ENCODE peak calls at places on chromosomes 16 and 17, in eight cellular contexts. One of them, this sample, is unnamed.

GRCh38 chr17:12510535-12510934 is 155.2 kb upstream of the MYOCD start:
- DNase-seq in prostate gland: no peak
- DNase-seq in spleen: no peak
- DNase-seq in transverse colon: no peak
- DNase-seq in GM12878: no peak
- DNase-seq in K562: no peak
- DNase-seq in HCT116: no peak
- DNase-seq in esophagus muscularis mucosa: no peak
- DNase-seq in this sample: no peak

GRCh38 chr17:50540485-50541401 is 6.2 kb upstream of the SPATA20 start:
- DNase-seq in prostate gland: no peak
- DNase-seq in HCT116: no peak
- DNase-seq in K562: no peak
- DNase-seq in esophagus muscularis mucosa: no peak
- DNase-seq in GM12878: no peak
- DNase-seq in spleen: no peak
- DNase-seq in transverse colon: no peak
- DNase-seq in this sample: no peak

GRCh38 chr17:4544656-4545216 is 10.4 kb downstream of the MYBBP1A start:
- DNase-seq in GM12878: no peak
- DNase-seq in transverse colon: no peak
- DNase-seq in K562: peak
- DNase-seq in HCT116: no peak
- DNase-seq in prostate gland: no peak
- DNase-seq in esophagus muscularis mucosa: no peak
- DNase-seq in spleen: no peak
- DNase-seq in this sample: no peak

GRCh38 chr16:11597268-11597690 is 10.6 kb upstream of the LITAF start:
- DNase-seq in GM12878: no peak
- DNase-seq in HCT116: no peak
- DNase-seq in prostate gland: no peak
- DNase-seq in esophagus muscularis mucosa: no peak
- DNase-seq in K562: no peak
- DNase-seq in transverse colon: no peak
- DNase-seq in spleen: peak
- DNase-seq in this sample: no peak

GRCh38 chr16:88132836-88133506 is 181.7 kb downstream of the BANP start:
- DNase-seq in spleen: no peak
- DNase-seq in K562: peak
- DNase-seq in transverse colon: no peak
- DNase-seq in esophagus muscularis mucosa: no peak
- DNase-seq in prostate gland: no peak
- DNase-seq in HCT116: no peak
- DNase-seq in GM12878: no peak
- DNase-seq in this sample: no peak

GRCh38 chr17:77948690-77949114 is 9.8 kb upstream of the TNRC6C start:
- DNase-seq in GM12878: no peak
- DNase-seq in prostate gland: no peak
- DNase-seq in spleen: no peak
- DNase-seq in K562: no peak
- DNase-seq in esophagus muscularis mucosa: no peak
- DNase-seq in transverse colon: no peak
- DNase-seq in HCT116: peak
- DNase-seq in this sample: no peak

GRCh38 chr16:84086996-84087395 is 29.7 kb downstream of the MBTPS1 start:
- DNase-seq in HCT116: no peak
- DNase-seq in transverse colon: no peak
- DNase-seq in K562: no peak
- DNase-seq in esophagus muscularis mucosa: no peak
- DNase-seq in GM12878: no peak
- DNase-seq in spleen: no peak
- DNase-seq in prostate gland: no peak
- DNase-seq in this sample: no peak

GRCh38 chr17:76866774-76867577 is 1.2 kb upstream of the MGAT5B start:
- DNase-seq in spleen: no peak
- DNase-seq in K562: no peak
- DNase-seq in GM12878: no peak
- DNase-seq in HCT116: no peak
- DNase-seq in esophagus muscularis mucosa: no peak
- DNase-seq in transverse colon: no peak
- DNase-seq in prostate gland: no peak
- DNase-seq in this sample: no peak

GRCh38 chr16:70380205-70380918 is 33.7 kb downstream of the DDX19A start:
- DNase-seq in GM12878: no peak
- DNase-seq in HCT116: no peak
- DNase-seq in prostate gland: peak
- DNase-seq in K562: no peak
- DNase-seq in transverse colon: peak
- DNase-seq in esophagus muscularis mucosa: no peak
- DNase-seq in spleen: peak
- DNase-seq in this sample: peak

DNA sequence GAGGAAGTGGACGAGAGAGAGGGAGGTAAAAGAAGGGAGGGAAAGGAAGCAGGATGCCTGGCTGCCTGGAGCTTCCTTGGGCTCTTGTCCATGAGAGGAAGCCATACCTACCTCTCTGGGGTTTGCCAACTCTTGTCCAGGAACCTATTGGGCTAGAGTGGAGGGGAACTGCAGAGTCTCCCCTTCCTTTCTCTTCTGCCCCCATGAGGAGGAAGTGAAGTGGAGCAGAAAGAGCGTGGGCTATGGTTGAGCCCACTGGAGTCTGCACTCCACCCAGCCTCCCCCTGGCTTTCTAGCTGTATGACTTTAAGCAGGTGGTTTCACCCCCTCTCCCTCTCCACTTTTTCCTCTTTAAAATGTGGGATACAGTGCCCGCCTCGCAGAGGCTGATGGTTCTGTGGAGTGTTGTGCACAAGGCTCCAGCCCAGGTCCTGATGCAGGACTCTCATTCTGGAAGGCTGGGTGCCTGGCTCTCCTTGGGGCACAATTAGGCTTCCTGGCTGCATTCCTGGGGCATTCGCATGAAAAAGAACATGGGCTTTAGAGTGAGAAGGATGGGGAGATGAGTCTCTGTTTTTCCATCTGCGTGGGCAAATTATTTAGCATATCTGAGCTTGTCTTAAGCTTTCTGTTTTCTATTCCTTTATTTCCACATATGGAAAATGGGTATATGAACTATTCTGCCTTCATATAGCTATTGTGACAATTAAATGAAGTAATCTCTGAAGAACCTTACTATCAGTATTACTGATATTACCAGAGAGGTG is 40.7 kb downstream of the HLF start:
- DNase-seq in GM12878: no peak
- DNase-seq in HCT116: no peak
- DNase-seq in transverse colon: no peak
- DNase-seq in prostate gland: no peak
- DNase-seq in esophagus muscularis mucosa: no peak
- DNase-seq in spleen: no peak
- DNase-seq in K562: no peak
- DNase-seq in this sample: no peak
- TF ChIP-seq POLR2AphosphoS5 in GM12878: no peak
- TF ChIP-seq POLR2AphosphoS5 in HCT116: no peak
- TF ChIP-seq POLR2AphosphoS5 in transverse colon: no peak
- TF ChIP-seq POLR2AphosphoS5 in prostate gland: no peak
- TF ChIP-seq POLR2AphosphoS5 in esophagus muscularis mucosa: no peak
- TF ChIP-seq POLR2AphosphoS5 in spleen: no peak
- TF ChIP-seq POLR2AphosphoS5 in K562: no peak
- TF ChIP-seq POLR2AphosphoS5 in this sample: no peak

DNA sequence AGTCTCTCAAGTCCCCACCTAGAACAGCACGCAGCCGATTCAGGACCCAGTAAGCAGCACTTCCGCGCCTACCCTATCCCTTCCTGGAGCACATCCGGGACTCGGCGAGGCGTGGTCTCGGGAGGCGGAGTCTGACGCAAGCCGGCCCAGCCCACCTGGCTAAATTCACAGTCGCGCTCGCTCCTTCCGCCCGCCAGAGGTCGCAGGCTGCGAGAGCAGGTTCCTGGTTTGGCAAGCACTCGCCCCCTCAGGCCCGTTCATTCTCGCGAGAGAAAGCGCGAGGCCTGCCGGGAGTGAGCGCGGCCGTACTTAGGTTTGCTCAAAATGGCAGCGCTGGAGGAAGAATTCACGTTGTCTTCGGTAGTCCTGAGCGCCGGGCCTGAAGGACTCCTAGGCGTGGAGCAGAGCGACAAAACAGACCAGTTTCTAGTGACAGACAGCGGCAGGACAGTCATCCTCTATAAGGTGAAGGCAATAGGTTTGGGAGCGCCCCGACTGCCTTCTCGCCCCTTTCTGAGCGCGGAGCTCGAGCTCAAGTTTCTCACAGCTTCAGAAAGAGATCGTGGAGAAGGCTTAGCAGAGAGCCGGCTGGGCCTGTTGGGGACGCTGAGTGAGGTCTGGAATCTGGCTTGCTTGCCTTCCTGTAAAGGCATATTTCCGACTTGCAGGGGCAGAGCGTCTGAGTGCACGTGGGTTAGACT is at the start of gene NOL11:
- DNase-seq in K562: peak
- DNase-seq in HCT116: peak
- DNase-seq in prostate gland: peak
- DNase-seq in transverse colon: peak
- DNase-seq in spleen: peak
- DNase-seq in GM12878: peak
- DNase-seq in esophagus muscularis mucosa: peak
- DNase-seq in this sample: peak
- TF ChIP-seq POLR2A in K562: peak
- TF ChIP-seq POLR2A in HCT116: peak
- TF ChIP-seq POLR2A in prostate gland: peak
- TF ChIP-seq POLR2A in transverse colon: peak
- TF ChIP-seq POLR2A in spleen: no peak
- TF ChIP-seq POLR2A in GM12878: peak
- TF ChIP-seq POLR2A in esophagus muscularis mucosa: no peak
- TF ChIP-seq POLR2A in this sample: no peak

GRCh38 chr16:2074071-2074470 is 26.3 kb downstream of the TSC2 start:
- DNase-seq in esophagus muscularis mucosa: no peak
- DNase-seq in GM12878: no peak
- DNase-seq in prostate gland: no peak
- DNase-seq in HCT116: no peak
- DNase-seq in spleen: no peak
- DNase-seq in K562: no peak
- DNase-seq in transverse colon: no peak
- DNase-seq in this sample: no peak

GRCh38 chr16:2075631-2076030 is 27.8 kb downstream of the TSC2 start:
- DNase-seq in transverse colon: no peak
- DNase-seq in esophagus muscularis mucosa: no peak
- DNase-seq in prostate gland: no peak
- DNase-seq in GM12878: no peak
- DNase-seq in K562: no peak
- DNase-seq in HCT116: no peak
- DNase-seq in spleen: no peak
- DNase-seq in this sample: no peak

GRCh38 chr16:2070576-2071453 is 23.0 kb downstream of the TSC2 start:
- DNase-seq in K562: no peak
- DNase-seq in GM12878: no peak
- DNase-seq in esophagus muscularis mucosa: no peak
- DNase-seq in prostate gland: no peak
- DNase-seq in spleen: no peak
- DNase-seq in transverse colon: no peak
- DNase-seq in HCT116: no peak
- DNase-seq in this sample: no peak

GRCh38 chr16:2071454-2072263 is 23.9 kb downstream of the TSC2 start:
- DNase-seq in K562: no peak
- DNase-seq in esophagus muscularis mucosa: no peak
- DNase-seq in transverse colon: no peak
- DNase-seq in GM12878: no peak
- DNase-seq in spleen: no peak
- DNase-seq in prostate gland: no peak
- DNase-seq in HCT116: no peak
- DNase-seq in this sample: no peak

GRCh38 chr16:2072926-2073325 is 25.1 kb downstream of the TSC2 start:
- DNase-seq in K562: no peak
- DNase-seq in spleen: no peak
- DNase-seq in esophagus muscularis mucosa: no peak
- DNase-seq in GM12878: no peak
- DNase-seq in transverse colon: no peak
- DNase-seq in prostate gland: no peak
- DNase-seq in HCT116: no peak
- DNase-seq in this sample: no peak
- TF ChIP-seq POLR2AphosphoS5 in K562: no peak
- TF ChIP-seq POLR2AphosphoS5 in spleen: no peak
- TF ChIP-seq POLR2AphosphoS5 in esophagus muscularis mucosa: no peak
- TF ChIP-seq POLR2AphosphoS5 in GM12878: no peak
- TF ChIP-seq POLR2AphosphoS5 in transverse colon: no peak
- TF ChIP-seq POLR2AphosphoS5 in prostate gland: no peak
- TF ChIP-seq POLR2AphosphoS5 in HCT116: no peak
- TF ChIP-seq POLR2AphosphoS5 in this sample: no peak

GRCh38 chr17:45289316-45290268 is 27.2 kb downstream of the MAP3K14 start:
- DNase-seq in spleen: no peak
- DNase-seq in K562: no peak
- DNase-seq in GM12878: no peak
- DNase-seq in transverse colon: no peak
- DNase-seq in esophagus muscularis mucosa: no peak
- DNase-seq in HCT116: no peak
- DNase-seq in prostate gland: no peak
- DNase-seq in this sample: peak

GRCh38 chr17:45290269-45290765 is 26.5 kb downstream of the MAP3K14 start:
- DNase-seq in transverse colon: no peak
- DNase-seq in spleen: no peak
- DNase-seq in K562: no peak
- DNase-seq in HCT116: no peak
- DNase-seq in prostate gland: no peak
- DNase-seq in esophagus muscularis mucosa: no peak
- DNase-seq in GM12878: no peak
- DNase-seq in this sample: no peak

GRCh38 chr17:45286286-45286685 is 24.4 kb upstream of the SPATA32 start:
- DNase-seq in prostate gland: no peak
- DNase-seq in GM12878: no peak
- DNase-seq in transverse colon: no peak
- DNase-seq in HCT116: no peak
- DNase-seq in esophagus muscularis mucosa: no peak
- DNase-seq in spleen: no peak
- DNase-seq in K562: no peak
- DNase-seq in this sample: no peak

GRCh38 chr17:45288825-45289224 is 26.9 kb upstream of the SPATA32 start:
- DNase-seq in GM12878: no peak
- DNase-seq in K562: no peak
- DNase-seq in spleen: no peak
- DNase-seq in esophagus muscularis mucosa: no peak
- DNase-seq in HCT116: no peak
- DNase-seq in prostate gland: peak
- DNase-seq in transverse colon: no peak
- DNase-seq in this sample: peak

DNA sequence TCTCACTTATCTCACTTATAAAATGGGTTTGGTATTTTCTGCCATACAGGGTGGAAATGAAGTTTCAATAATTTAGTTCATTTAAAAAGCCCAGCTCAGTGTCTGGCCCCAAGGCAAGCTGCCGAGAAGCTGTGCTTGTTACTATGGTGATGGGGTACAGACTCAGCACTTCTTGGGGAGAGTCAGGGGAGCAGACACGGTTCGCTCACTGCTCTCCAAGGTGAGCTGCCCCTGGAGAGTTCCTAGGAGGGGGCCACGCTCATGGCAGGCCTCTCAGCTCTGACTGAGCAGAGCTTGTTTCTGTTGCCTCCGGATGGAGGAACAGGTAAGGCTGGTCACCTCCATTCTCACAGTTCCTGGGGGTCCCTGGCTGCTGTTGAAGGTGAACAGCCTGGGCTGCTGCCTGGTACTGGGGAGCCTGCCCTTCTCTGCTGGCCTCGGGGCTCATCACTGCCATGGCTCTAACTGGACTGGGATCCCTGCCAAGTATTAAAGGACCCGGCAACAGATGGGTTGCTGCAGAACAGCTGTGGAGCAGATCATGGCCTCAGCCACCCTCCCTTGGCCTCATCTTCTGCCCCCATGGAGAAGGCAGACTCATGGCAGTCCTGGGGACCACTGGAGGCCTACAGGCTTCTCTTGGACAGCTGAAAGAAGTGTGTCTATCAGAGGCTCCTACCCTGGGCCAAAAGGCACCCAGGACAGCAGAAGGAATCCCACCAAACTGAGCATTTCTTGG is 25.8 kb upstream of the SPATA32 start:
- DNase-seq in GM12878: no peak
- DNase-seq in prostate gland: no peak
- DNase-seq in HCT116: no peak
- DNase-seq in transverse colon: no peak
- DNase-seq in spleen: no peak
- DNase-seq in esophagus muscularis mucosa: no peak
- DNase-seq in K562: peak
- DNase-seq in this sample: no peak
- TF ChIP-seq POLR2A in GM12878: no peak
- TF ChIP-seq POLR2A in prostate gland: no peak
- TF ChIP-seq POLR2A in HCT116: no peak
- TF ChIP-seq POLR2A in transverse colon: no peak
- TF ChIP-seq POLR2A in spleen: no peak
- TF ChIP-seq POLR2A in esophagus muscularis mucosa: no peak
- TF ChIP-seq POLR2A in K562: no peak
- TF ChIP-seq POLR2A in this sample: no peak

This sample was measured in stomach.